ENCODE peak calls at places on chromosomes 11 and 22, in five cellular contexts. V is K562, E is HepG2, J is GM12878, U is SK-N-SH. X is an unnamed sample.

GRCh38 chr11:26187639-26188038 is 144.3 kb upstream of the ANO3 start:
- DNase-seq in E (peak), J (no peak), U (no peak), V (no peak), X (no peak)

GRCh38 chr11:22567759-22568158 is 57.9 kb downstream of the FANCF start:
- DNase-seq in U (no peak), E (no peak), J (no peak), V (no peak), X (no peak)

GRCh38 chr11:78460468-78460867 is 42.8 kb upstream of the GAB2 start:
- DNase-seq in U (no peak), E (no peak), V (no peak), J (no peak), X (no peak)

GRCh38 chr11:118056806-118057205 is 20.1 kb upstream of the TMPRSS4 start:
- DNase-seq in J (no peak), V (no peak), E (no peak), U (no peak), X (no peak)

GRCh38 chr11:107689317-107690202 is 22.3 kb downstream of the SLN start:
- DNase-seq in V (peak), U (peak), E (peak), J (no peak), X (peak)

GRCh38 chr11:20670932-20671403 is 1.6 kb downstream of the NELL1 start:
- DNase-seq in E (no peak), J (no peak), V (no peak), U (no peak), X (no peak)

GRCh38 chr11:123206671-123207421 is 11.8 kb upstream of the CLMP start:
- DNase-seq in E (no peak), U (no peak), J (no peak), V (no peak), X (no peak)

GRCh38 chr11:65780770-65781151 is at the start of gene AP5B1:
- DNase-seq in U (peak), J (no peak), V (peak), E (peak), X (peak)

GRCh38 chr11:128389461-128389976 is 197.8 kb downstream of the ETS1 start:
- DNase-seq in V (no peak), U (no peak), E (no peak), J (no peak), X (no peak)

GRCh38 chr22:41939981-41940852 is 6.7 kb downstream of the CENPM start:
- DNase-seq in J (peak), V (no peak), E (no peak), U (no peak), X (no peak)

DNA sequence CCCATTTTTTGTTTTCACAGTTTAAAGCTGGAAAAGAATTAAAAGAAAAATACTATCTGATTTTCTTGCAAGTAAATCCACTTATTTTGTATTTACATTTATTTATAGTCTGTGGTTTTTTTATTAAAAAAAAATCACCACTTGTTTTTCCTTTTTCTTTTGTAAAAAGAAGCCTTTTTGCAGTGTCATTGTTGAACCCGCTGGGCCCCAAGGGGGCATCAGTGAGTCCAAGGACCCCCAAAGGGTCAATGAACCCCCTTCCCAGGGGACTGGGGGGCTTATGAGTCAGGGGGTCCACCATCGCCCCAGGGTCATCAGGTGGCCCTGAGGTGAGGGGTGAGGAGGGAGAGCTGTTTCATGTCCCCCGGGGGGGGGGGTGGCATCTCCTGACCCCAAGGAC is 34.0 kb upstream of the EIF3D start:
- DNase-seq in V (no peak), J (no peak), E (no peak), U (no peak), X (no peak)
- TF ChIP-seq FOXM1 in V (no peak), J (no peak), E (no peak), U (no peak), X (no peak)

DNA sequence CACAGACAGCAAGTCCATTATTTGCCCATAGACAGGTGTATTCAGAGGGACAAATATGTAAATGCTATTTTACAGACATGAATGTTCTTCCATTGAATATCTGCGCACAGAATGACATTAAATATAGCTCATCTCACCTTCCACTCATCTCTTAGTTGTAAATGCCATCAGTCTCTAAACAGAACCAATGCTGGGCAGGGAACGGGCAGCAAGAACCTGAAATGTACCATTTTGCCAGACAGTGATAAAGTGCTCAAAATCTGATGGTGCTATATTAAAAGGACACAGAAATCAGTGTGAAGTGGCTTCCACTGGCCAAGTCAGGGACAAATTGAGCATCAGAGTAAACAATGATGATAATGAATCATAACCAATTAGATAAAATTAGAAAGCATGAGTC is 10.0 kb upstream of the OR8B4 start:
- DNase-seq in E (no peak), J (no peak), V (no peak), U (no peak), X (no peak)
- TF ChIP-seq FOXM1 in E (no peak), J (no peak), V (no peak), U (no peak), X (no peak)

DNA sequence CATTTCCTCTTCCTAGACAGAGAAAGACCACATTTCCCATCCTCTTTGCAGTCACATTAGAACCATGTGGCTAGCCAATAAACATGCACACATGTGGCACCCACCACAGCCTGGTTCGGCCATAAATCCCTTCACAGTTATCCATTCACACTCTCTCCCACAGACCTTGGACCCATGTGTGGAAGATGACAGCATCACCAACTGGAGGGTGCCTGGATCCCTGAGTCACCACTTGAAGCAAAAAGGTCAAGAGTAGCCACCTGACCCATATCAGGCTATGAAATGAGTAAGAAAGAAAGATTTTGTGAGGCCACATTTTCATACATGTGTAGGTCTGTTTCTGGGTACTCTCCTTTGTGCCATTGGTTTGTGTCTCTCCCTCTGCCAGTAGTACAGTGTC is 9.0 kb upstream of the TMEM121B start:
- DNase-seq in E (no peak), V (no peak), J (no peak), U (no peak), X (no peak)
- TF ChIP-seq FOXM1 in E (no peak), V (no peak), J (no peak), U (no peak), X (no peak)

GRCh38 chr11:35487532-35488078 is 37.8 kb downstream of the PAMR1 start:
- DNase-seq in U (peak), V (peak), J (no peak), E (peak), X (peak)
- TF ChIP-seq FOXM1 in U (no peak), V (no peak), J (no peak), E (no peak), X (no peak)

GRCh38 chr11:45167283-45167682 is 20.8 kb downstream of the PRDM11 start:
- DNase-seq in J (no peak), V (no peak), E (no peak), U (no peak), X (no peak)
- TF ChIP-seq FOXM1 in J (no peak), V (no peak), E (no peak), U (no peak), X (no peak)

GRCh38 chr11:86803136-86803535 is 2.8 kb downstream of the PRSS23 start:
- DNase-seq in J (no peak), E (no peak), V (no peak), U (no peak), X (no peak)

GRCh38 chr11:86803641-86804040 is 3.3 kb downstream of the PRSS23 start:
- DNase-seq in E (no peak), J (no peak), U (no peak), V (no peak), X (no peak)

GRCh38 chr11:86805873-86806310 is 5.5 kb downstream of the PRSS23 start:
- DNase-seq in U (no peak), V (no peak), E (no peak), J (peak), X (no peak)

GRCh38 chr11:86806903-86807302 is 6.6 kb downstream of the PRSS23 start:
- DNase-seq in J (no peak), E (no peak), V (no peak), U (no peak), X (no peak)

GRCh38 chr11:86804871-86805415 is 4.6 kb downstream of the PRSS23 start:
- DNase-seq in E (no peak), V (no peak), J (no peak), U (no peak), X (no peak)
- TF ChIP-seq FOXM1 in E (no peak), V (no peak), J (no peak), U (no peak), X (no peak)

DNA sequence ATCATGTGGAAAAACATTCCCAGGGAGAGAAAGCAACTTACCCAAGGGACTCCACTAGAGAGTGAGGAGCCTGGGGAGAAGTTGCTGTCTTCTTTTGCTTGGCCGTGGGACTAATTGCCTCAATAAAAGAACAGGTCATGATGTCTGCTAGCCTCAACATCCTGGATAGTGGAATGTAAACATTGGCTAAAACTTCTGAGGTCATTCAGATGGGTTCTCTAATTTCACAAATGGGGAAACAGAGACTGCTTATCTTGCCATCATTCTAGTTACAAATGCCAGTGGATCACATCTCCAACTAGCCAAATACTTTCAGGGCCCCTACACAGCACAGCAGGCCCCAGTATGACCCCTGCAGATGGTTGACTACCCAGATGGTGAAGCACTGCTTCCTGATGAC is 28.4 kb upstream of the PAMR1 start:
- DNase-seq in E (no peak), U (no peak), J (no peak), V (no peak), X (no peak)
- TF ChIP-seq FOXM1 in E (no peak), U (no peak), J (no peak), V (no peak), X (no peak)

DNA sequence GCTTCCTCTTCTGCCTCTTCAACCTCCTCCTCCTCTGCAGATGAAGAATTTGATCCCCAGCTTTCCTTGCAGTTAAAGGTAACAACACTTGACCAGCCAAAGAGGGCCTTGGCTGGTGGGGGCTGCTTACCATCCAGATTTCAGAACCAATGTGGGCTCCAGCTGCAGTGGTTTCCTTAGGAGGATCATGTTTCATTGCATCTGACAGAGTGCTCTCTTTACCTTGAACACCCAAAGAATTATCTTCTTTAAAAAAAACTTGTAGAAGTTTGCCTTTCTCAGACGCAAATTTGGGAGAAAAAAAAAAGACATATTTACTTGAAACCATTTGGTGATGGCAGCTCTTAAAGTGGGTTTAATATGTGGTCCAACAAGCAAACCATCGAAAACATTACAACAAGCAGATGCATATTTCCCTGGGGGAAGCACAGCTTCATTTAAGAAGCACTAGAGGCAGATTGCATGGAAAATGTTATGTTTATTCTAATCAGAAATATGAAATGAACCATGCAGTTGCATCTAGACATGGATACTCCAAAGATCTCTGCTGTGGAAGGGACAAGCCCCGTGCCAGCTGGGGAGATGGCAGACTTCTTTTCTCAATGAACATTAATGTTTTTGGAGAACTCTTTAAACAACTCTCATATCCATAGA is 57.5 kb upstream of the PARVA start:
- DNase-seq in E (no peak), V (no peak), U (no peak), J (no peak), X (no peak)
- TF ChIP-seq FOXM1 in E (no peak), V (no peak), U (no peak), J (no peak), X (no peak)

GRCh38 chr11:130449246-130449990 is 973 bp downstream of the ADAMTS15 start:
- DNase-seq in U (peak), J (no peak), V (no peak), E (no peak), X (no peak)
- TF ChIP-seq FOXM1 in U (no peak), J (no peak), V (no peak), E (no peak), X (no peak)

GRCh38 chr22:50605349-50606074 is 4.9 kb downstream of the MAPK8IP2 start:
- DNase-seq in J (no peak), E (no peak), U (no peak), V (no peak), X (no peak)

GRCh38 chr22:50607366-50608020 is 6.9 kb downstream of the MAPK8IP2 start:
- DNase-seq in U (no peak), J (no peak), V (no peak), E (no peak), X (no peak)

GRCh38 chr22:50604623-50605348 is 4.2 kb downstream of the MAPK8IP2 start:
- DNase-seq in V (no peak), E (no peak), U (no peak), J (no peak), X (no peak)

GRCh38 chr22:50606561-50607365 is 6.2 kb downstream of the MAPK8IP2 start:
- DNase-seq in E (no peak), V (no peak), U (no peak), J (no peak), X (no peak)

DNA sequence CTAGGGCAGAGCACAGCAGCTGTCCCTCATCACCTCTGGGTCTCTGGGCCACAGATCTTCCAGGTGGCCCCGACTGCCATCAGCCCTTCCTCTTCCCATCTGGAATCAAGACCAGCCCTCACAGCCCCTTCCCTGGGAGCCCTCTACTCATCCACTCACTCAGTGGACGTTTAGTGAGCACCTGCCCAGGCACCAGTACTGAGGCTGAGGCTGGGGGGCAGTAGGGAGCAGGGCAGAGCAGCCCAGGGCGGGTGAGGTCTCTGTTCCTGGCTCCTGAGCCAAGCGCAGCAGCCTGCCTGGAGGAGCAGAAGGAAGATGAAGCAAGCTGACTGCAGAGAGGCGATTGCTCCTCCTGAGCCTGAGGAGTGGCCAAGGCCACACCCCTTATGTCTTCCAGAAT is 5.5 kb downstream of the MAPK8IP2 start:
- DNase-seq in E (no peak), V (no peak), J (no peak), U (no peak), X (no peak)
- TF ChIP-seq FOXM1 in E (no peak), V (no peak), J (no peak), U (no peak), X (no peak)

X was measured in HEK293T.